ENCODE peak calls at places on chromosomes 3 and 15, in four cellular contexts. X is mesendoderm, D is NCI-H1092 treated with DMSO at 0.1 percent for 48 hours, E is AML-193. Z is an unnamed sample.

GRCh38 chr3:53725308-53725995 is 120.8 kb downstream of the CHDH start:
- DNase-seq in X (no peak), D (no peak), E (no peak), Z (no peak)

GRCh38 chr3:167876603-167877325 is 141.2 kb downstream of the SERPINI1 start:
- DNase-seq in X (peak; percentile 36), D (no peak), E (peak; percentile 14), Z (no peak)

GRCh38 chr3:9883676-9884554 is 3.9 kb upstream of the CIDEC start:
- DNase-seq in X (peak; percentile 41), D (no peak), E (no peak), Z (peak; percentile 21)

GRCh38 chr15:23690450-23690852 is 3.3 kb upstream of the NDN start:
- DNase-seq in X (peak; percentile 35), D (peak; percentile 7), E (no peak), Z (no peak)

GRCh38 chr3:52490938-52491526 is 4.1 kb upstream of the STAB1 start:
- DNase-seq in X (no peak), D (no peak), E (no peak), Z (no peak)

GRCh38 chr3:10547841-10548783 is 42.7 kb upstream of the ATP2B2 start:
- DNase-seq in X (no peak), D (no peak), E (no peak), Z (no peak)

GRCh38 chr15:74425634-74426033 is 8.1 kb downstream of the SEMA7A start:
- DNase-seq in X (no peak), D (no peak), E (no peak), Z (no peak)

GRCh38 chr3:123799544-123800351 is 84.4 kb downstream of the MYLK start:
- DNase-seq in X (peak; percentile 27), D (no peak), E (no peak), Z (peak; percentile 76)

GRCh38 chr3:127228866-127229265 is 35.9 kb downstream of the PRR23E start:
- DNase-seq in X (no peak), D (no peak), E (no peak), Z (no peak)

GRCh38 chr3:43394071-43394501 is 107.7 kb downstream of the SNRK start:
- DNase-seq in X (peak; percentile 37), D (no peak), E (no peak), Z (no peak)

GRCh38 chr3:117045143-117045542 is 335.6 kb downstream of the TUSC7 start:
- DNase-seq in X (peak; percentile 83), D (no peak), E (peak; percentile 32), Z (peak; percentile 88)

GRCh38 chr3:65723011-65723410 is 315.7 kb downstream of the MAGI1 start:
- DNase-seq in X (no peak), D (no peak), E (no peak), Z (no peak)

GRCh38 chr3:169237181-169237580 is 426.3 kb downstream of the MECOM start:
- DNase-seq in X (no peak), D (no peak), E (no peak), Z (no peak)

GRCh38 chr3:25574172-25574765 is 90.4 kb downstream of the TOP2B start:
- DNase-seq in X (no peak), D (no peak), E (no peak), Z (no peak)

GRCh38 chr3:172627057-172627809 is 83.6 kb downstream of the NCEH1 start:
- DNase-seq in X (no peak), D (no peak), E (peak; percentile 75), Z (no peak)

GRCh38 chr15:51111061-51111460 is 16.4 kb upstream of the TNFAIP8L3 start:
- DNase-seq in X (no peak), D (no peak), E (no peak), Z (no peak)

GRCh38 chr15:95857124-95857757 is 473.3 kb upstream of the NR2F2 start:
- DNase-seq in X (no peak), D (no peak), E (no peak), Z (no peak)

GRCh38 chr15:33671456-33671855 is 296.8 kb upstream of the CHRM5 start:
- DNase-seq in X (no peak), D (no peak), E (no peak), Z (no peak)

GRCh38 chr15:90903733-90904536 is 833 bp downstream of the MAN2A2 start:
- DNase-seq in X (peak; percentile 82), D (no peak), E (peak; percentile 33), Z (peak; percentile 82)

GRCh38 chr3:50155491-50155878 is 361 bp downstream of the SEMA3F start:
- DNase-seq in X (no peak), D (no peak), E (no peak), Z (no peak)

GRCh38 chr15:100986158-100986896 is 67.2 kb downstream of the LRRK1 start:
- DNase-seq in X (no peak), D (no peak), E (no peak), Z (peak; percentile 69)

GRCh38 chr3:177553586-177553985 is 356.3 kb upstream of the TBL1XR1 start:
- DNase-seq in X (no peak), D (peak; percentile 83), E (no peak), Z (no peak)

GRCh38 chr3:142498397-142499180 is 50.8 kb upstream of the XRN1 start:
- DNase-seq in X (no peak), D (no peak), E (no peak), Z (no peak)

GRCh38 chr3:189236352-189236751 is 64.6 kb downstream of the TPRG1 start:
- DNase-seq in X (no peak), D (no peak), E (no peak), Z (no peak)

GRCh38 chr15:85411992-85412538 is 31.7 kb downstream of the AKAP13 start:
- DNase-seq in X (no peak), D (no peak), E (peak; percentile 39), Z (no peak)

GRCh38 chr3:2166552-2166951 is 67.9 kb downstream of the CNTN4 start:
- DNase-seq in X (peak; percentile 47), D (peak; percentile 12), E (peak; percentile 33), Z (no peak)

GRCh38 chr3:29317659-29318173 is 36.8 kb downstream of the RBMS3 start:
- DNase-seq in X (no peak), D (no peak), E (no peak), Z (no peak)

GRCh38 chr15:96325579-96326331 is 4.7 kb upstream of the NR2F2 start:
- DNase-seq in X (peak; percentile 48), D (no peak), E (no peak), Z (peak; percentile 61)

GRCh38 chr3:124860599-124860998 is 26.6 kb downstream of the ITGB5 start:
- DNase-seq in X (peak; percentile 85), D (no peak), E (no peak), Z (peak; percentile 53)

GRCh38 chr15:83491486-83491885 is 44.3 kb downstream of the SH3GL3 start:
- DNase-seq in X (no peak), D (no peak), E (no peak), Z (no peak)

GRCh38 chr3:40546811-40547210 is 22.1 kb downstream of the ZNF621 start:
- DNase-seq in X (no peak), D (no peak), E (no peak), Z (peak; percentile 21)

GRCh38 chr3:153268564-153269279 is 106.7 kb downstream of the RAP2B start:
- DNase-seq in X (no peak), D (no peak), E (no peak), Z (no peak)

Z was measured in ELF-1.